ENCODE peak calls at places on chromosomes 12 and 14, in five cellular contexts. One of them, this sample, is unnamed.

GRCh38 chr14:22482085-22482694 is 106.8 kb downstream of the DAD1 start:
- DNase-seq in PC-3: no peak
- DNase-seq in H1: no peak
- DNase-seq in HepG2: no peak
- DNase-seq in K562: no peak
- DNase-seq in this sample: no peak

GRCh38 chr12:49866859-49867579 is 24.1 kb upstream of the BCDIN3D start:
- DNase-seq in PC-3: peak
- DNase-seq in H1: peak
- DNase-seq in HepG2: peak
- DNase-seq in K562: peak
- DNase-seq in this sample: no peak

GRCh38 chr12:69789351-69789750 is 35.7 kb upstream of the MYRFL start:
- DNase-seq in PC-3: no peak
- DNase-seq in H1: no peak
- DNase-seq in HepG2: no peak
- DNase-seq in K562: no peak
- DNase-seq in this sample: no peak

GRCh38 chr14:99751539-99752485 is 41.4 kb upstream of the EML1 start:
- DNase-seq in PC-3: peak
- DNase-seq in H1: no peak
- DNase-seq in HepG2: no peak
- DNase-seq in K562: no peak
- DNase-seq in this sample: no peak

GRCh38 chr14:103372552-103373304 is 12.5 kb upstream of the MARK3 start:
- DNase-seq in PC-3: peak
- DNase-seq in H1: no peak
- DNase-seq in HepG2: peak
- DNase-seq in K562: peak
- DNase-seq in this sample: peak

GRCh38 chr14:28773917-28774691 is 7.5 kb downstream of the FOXG1 start:
- DNase-seq in PC-3: no peak
- DNase-seq in H1: no peak
- DNase-seq in HepG2: no peak
- DNase-seq in K562: no peak
- DNase-seq in this sample: no peak

GRCh38 chr12:57889541-57889989 is 43.0 kb upstream of the CTDSP2 start:
- DNase-seq in PC-3: no peak
- DNase-seq in H1: no peak
- DNase-seq in HepG2: no peak
- DNase-seq in K562: no peak
- DNase-seq in this sample: no peak

GRCh38 chr12:58458093-58458492 is 462.2 kb downstream of the LRIG3 start:
- DNase-seq in PC-3: peak
- DNase-seq in H1: no peak
- DNase-seq in HepG2: no peak
- DNase-seq in K562: no peak
- DNase-seq in this sample: no peak

GRCh38 chr12:96241484-96242256 is 47.5 kb downstream of the ELK3 start:
- DNase-seq in PC-3: no peak
- DNase-seq in H1: no peak
- DNase-seq in HepG2: no peak
- DNase-seq in K562: no peak
- DNase-seq in this sample: no peak

GRCh38 chr14:69543341-69544249 is 31.1 kb downstream of the CCDC177 start:
- DNase-seq in PC-3: peak
- DNase-seq in H1: no peak
- DNase-seq in HepG2: no peak
- DNase-seq in K562: no peak
- DNase-seq in this sample: peak

DNA sequence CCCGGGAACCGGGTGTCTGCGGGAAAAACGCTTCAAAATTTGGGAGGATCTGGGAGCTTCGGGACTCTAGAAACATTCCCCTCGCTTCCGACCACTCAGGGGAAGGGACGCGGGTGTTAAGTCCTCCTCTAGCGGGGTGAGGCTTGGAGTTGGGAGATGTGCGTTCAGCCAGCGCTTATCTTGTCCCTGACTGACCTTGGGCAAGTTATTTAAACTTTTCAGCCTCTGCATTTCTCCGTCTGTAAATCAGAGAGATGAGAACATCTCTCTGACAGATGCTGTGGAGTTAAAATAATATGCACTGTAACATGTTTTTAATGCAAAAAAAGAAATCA is 76.9 kb upstream of the ANO4 start:
- DNase-seq in PC-3: no peak
- DNase-seq in H1: no peak
- DNase-seq in HepG2: no peak
- DNase-seq in K562: no peak
- DNase-seq in this sample: no peak
- TF ChIP-seq EZH2 in PC-3: no peak
- TF ChIP-seq EZH2 in H1: peak
- TF ChIP-seq EZH2 in HepG2: no peak
- TF ChIP-seq EZH2 in K562: no peak
- TF ChIP-seq EZH2 in this sample: peak

DNA sequence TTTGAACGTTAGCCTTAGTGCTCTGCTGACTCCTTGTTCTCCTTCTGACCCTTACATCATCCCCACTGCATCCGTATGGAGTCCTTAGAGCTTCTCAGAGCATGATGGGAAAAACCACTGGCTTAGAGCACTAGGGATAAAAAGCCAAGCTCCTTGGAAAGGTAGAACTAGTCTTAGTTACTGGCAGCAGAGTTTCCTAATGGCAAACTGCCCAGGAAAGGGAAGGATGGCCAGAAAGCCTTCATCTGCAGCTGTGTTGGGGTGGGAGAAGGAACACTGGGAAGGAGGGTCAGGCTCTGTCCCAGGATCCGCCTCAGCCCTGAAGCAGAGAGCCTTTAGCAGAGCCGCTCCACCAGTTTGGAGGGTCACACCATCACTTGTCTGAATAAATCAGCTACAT is 18.8 kb upstream of the GALNT8 start:
- DNase-seq in PC-3: no peak
- DNase-seq in H1: no peak
- DNase-seq in HepG2: no peak
- DNase-seq in K562: no peak
- DNase-seq in this sample: no peak
- H2AFZ ChIP-seq in PC-3: no peak
- H2AFZ ChIP-seq in H1: no peak
- H2AFZ ChIP-seq in HepG2: no peak
- H2AFZ ChIP-seq in K562: no peak
- H2AFZ ChIP-seq in this sample: no peak

GRCh38 chr12:122403115-122403770 is 19.2 kb downstream of the CLIP1 start:
- DNase-seq in PC-3: no peak
- DNase-seq in H1: no peak
- DNase-seq in HepG2: no peak
- DNase-seq in K562: no peak
- DNase-seq in this sample: no peak

GRCh38 chr12:122402264-122402663 is 20.2 kb downstream of the CLIP1 start:
- DNase-seq in PC-3: no peak
- DNase-seq in H1: no peak
- DNase-seq in HepG2: no peak
- DNase-seq in K562: no peak
- DNase-seq in this sample: no peak

GRCh38 chr12:122399254-122399591 is 23.2 kb downstream of the CLIP1 start:
- DNase-seq in PC-3: no peak
- DNase-seq in H1: no peak
- DNase-seq in HepG2: no peak
- DNase-seq in K562: no peak
- DNase-seq in this sample: no peak

GRCh38 chr12:122403831-122404230 is 18.6 kb downstream of the CLIP1 start:
- DNase-seq in PC-3: no peak
- DNase-seq in H1: no peak
- DNase-seq in HepG2: no peak
- DNase-seq in K562: no peak
- DNase-seq in this sample: no peak

GRCh38 chr12:122399592-122400373 is 22.7 kb downstream of the CLIP1 start:
- DNase-seq in PC-3: peak
- DNase-seq in H1: no peak
- DNase-seq in HepG2: peak
- DNase-seq in K562: peak
- DNase-seq in this sample: peak
- H3K4me3 ChIP-seq in PC-3: peak
- H3K4me3 ChIP-seq in H1: peak
- H3K4me3 ChIP-seq in HepG2: peak
- H3K4me3 ChIP-seq in K562: peak
- H3K4me3 ChIP-seq in this sample: no peak

GRCh38 chr12:43009866-43010265 is 420.3 kb upstream of the PRICKLE1 start:
- DNase-seq in PC-3: no peak
- DNase-seq in H1: no peak
- DNase-seq in HepG2: no peak
- DNase-seq in K562: no peak
- DNase-seq in this sample: no peak
- TF ChIP-seq EZH2 in PC-3: no peak
- TF ChIP-seq EZH2 in H1: no peak
- TF ChIP-seq EZH2 in HepG2: no peak
- TF ChIP-seq EZH2 in K562: no peak
- TF ChIP-seq EZH2 in this sample: no peak

DNA sequence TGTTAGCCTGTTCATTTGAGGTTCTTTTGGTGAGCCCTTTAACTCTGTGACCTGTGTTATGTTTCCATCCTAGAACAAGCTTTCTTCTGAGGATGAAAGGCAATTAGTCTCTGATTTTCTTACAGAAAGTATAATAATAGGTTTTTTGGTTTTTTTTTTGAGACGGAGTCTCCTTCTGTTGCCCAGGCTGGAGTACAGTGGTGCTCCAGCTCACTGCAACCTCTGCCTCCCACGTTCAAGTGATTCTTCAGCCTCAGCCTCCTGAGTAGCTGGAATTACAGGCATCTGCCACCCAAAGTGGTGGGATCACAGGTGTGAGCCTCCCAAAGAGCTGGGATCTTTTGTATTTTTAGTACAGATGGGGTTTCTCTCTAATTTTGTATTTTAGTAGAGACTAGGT is 52.7 kb upstream of the SYNE2 start:
- DNase-seq in PC-3: no peak
- DNase-seq in H1: no peak
- DNase-seq in HepG2: no peak
- DNase-seq in K562: no peak
- DNase-seq in this sample: no peak
- H2AFZ ChIP-seq in PC-3: peak
- H2AFZ ChIP-seq in H1: no peak
- H2AFZ ChIP-seq in HepG2: peak
- H2AFZ ChIP-seq in K562: no peak
- H2AFZ ChIP-seq in this sample: peak

GRCh38 chr12:113899844-113900471 is 66.2 kb downstream of the RBM19 start:
- DNase-seq in PC-3: no peak
- DNase-seq in H1: no peak
- DNase-seq in HepG2: no peak
- DNase-seq in K562: no peak
- DNase-seq in this sample: no peak
- H3K4me3 ChIP-seq in PC-3: no peak
- H3K4me3 ChIP-seq in H1: no peak
- H3K4me3 ChIP-seq in HepG2: no peak
- H3K4me3 ChIP-seq in K562: no peak
- H3K4me3 ChIP-seq in this sample: no peak

DNA sequence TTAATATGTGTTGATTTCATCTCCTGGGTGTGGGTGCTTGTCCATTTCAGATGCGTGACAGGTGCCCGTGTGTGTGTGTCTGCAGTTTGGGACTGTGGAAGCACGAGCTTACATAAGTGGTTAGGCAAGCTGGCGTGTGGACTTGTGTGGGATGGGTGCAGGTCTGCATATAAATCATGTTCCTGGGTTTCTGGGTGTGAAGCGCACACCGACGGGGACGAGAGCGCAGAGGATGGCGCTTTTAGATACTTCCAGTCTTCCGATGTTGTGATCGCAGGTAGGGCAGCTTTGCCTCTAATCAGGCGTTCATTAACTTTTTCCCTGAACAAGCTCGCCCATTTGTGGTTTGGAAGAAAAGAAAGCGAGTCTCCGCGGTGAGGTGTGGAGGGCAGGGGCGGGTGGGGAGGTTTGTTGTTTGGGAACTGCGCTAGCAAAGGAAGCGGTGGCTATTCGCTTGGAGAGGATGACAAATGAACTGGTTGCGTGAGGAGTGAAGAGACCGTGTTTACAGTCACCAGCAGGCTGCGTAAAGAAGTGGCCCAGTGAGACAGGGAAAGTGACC is 878 bp downstream of the RGS6 start:
- DNase-seq in PC-3: no peak
- DNase-seq in H1: no peak
- DNase-seq in HepG2: no peak
- DNase-seq in K562: no peak
- DNase-seq in this sample: no peak
- TF ChIP-seq EZH2 in PC-3: peak
- TF ChIP-seq EZH2 in H1: peak
- TF ChIP-seq EZH2 in HepG2: no peak
- TF ChIP-seq EZH2 in K562: no peak
- TF ChIP-seq EZH2 in this sample: peak

GRCh38 chr12:124078800-124079199 is 105.8 kb downstream of the ZNF664 start:
- DNase-seq in PC-3: no peak
- DNase-seq in H1: no peak
- DNase-seq in HepG2: no peak
- DNase-seq in K562: no peak
- DNase-seq in this sample: no peak

GRCh38 chr12:124077730-124078129 is 104.7 kb downstream of the ZNF664 start:
- DNase-seq in PC-3: no peak
- DNase-seq in H1: no peak
- DNase-seq in HepG2: no peak
- DNase-seq in K562: no peak
- DNase-seq in this sample: no peak

GRCh38 chr12:124075836-124076235 is 102.8 kb downstream of the ZNF664 start:
- DNase-seq in PC-3: no peak
- DNase-seq in H1: no peak
- DNase-seq in HepG2: no peak
- DNase-seq in K562: no peak
- DNase-seq in this sample: no peak

DNA sequence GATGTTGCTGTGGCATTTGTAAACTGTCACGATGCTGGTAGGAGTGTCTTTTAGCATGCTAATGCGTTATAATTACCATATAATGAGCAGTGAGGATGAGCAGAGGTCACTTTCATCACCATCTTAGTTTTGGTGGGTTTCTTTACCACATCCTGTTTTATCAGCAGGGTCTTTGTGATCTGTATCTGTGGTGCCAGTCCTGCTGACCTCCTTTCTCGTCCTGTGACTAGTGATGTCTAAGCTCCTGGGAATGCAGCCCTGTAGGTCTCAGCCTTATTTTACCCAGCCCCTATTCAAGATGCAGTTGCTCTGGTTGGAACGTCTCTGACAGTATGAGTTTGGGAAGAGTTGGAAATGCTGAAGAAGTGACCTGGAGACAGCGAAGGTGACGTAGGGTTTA is 100.6 kb downstream of the ZNF664 start:
- DNase-seq in PC-3: peak
- DNase-seq in H1: no peak
- DNase-seq in HepG2: no peak
- DNase-seq in K562: no peak
- DNase-seq in this sample: no peak
- H2AFZ ChIP-seq in PC-3: no peak
- H2AFZ ChIP-seq in H1: no peak
- H2AFZ ChIP-seq in HepG2: no peak
- H2AFZ ChIP-seq in K562: no peak
- H2AFZ ChIP-seq in this sample: no peak

This sample was measured in keratinocyte.